ENCODE peak calls at places on chromosome 6, in eight cellular contexts. T is CD8-positive, alpha-beta memory T cell; G is NCI-H1105 treated with DMSO at 0.1 percent for 48 hours; D is memory B cell; J is cardiac fibroblast; A is activated CD8-positive, alpha-beta memory T cell treated with anti-CD3 and anti-CD28 coated beads for 24 hours; L is tibial nerve; U is astrocyte. N is an unnamed sample.

GRCh38 chr6:120304223-120304622 is 954.7 kb upstream of the MAN1A1 start:
- DNase-seq in J (no peak), D (no peak), U (no peak), A (no peak), G (no peak), L (no peak), T (no peak), N (no peak)

GRCh38 chr6:12203001-12203400 is 87.2 kb upstream of the EDN1 start:
- DNase-seq in J (peak), G (no peak), L (no peak), D (no peak), U (peak), A (no peak), T (no peak), N (peak)

GRCh38 chr6:19159087-19159486 is 678.1 kb upstream of the ID4 start:
- DNase-seq in A (no peak), J (peak), T (no peak), L (no peak), D (no peak), G (no peak), U (peak), N (peak)

GRCh38 chr6:36834576-36835293 is 4.5 kb downstream of the CPNE5 start:
- DNase-seq in D (no peak), L (no peak), A (no peak), G (no peak), J (no peak), T (no peak), U (no peak), N (no peak)

GRCh38 chr6:149560736-149561135 is 5.4 kb upstream of the GINM1 start:
- DNase-seq in T (no peak), U (no peak), D (no peak), A (no peak), G (peak), J (no peak), L (no peak), N (peak)

GRCh38 chr6:127860723-127861122 is 40.1 kb downstream of the THEMIS start:
- DNase-seq in L (no peak), A (no peak), J (no peak), G (no peak), T (no peak), D (no peak), U (no peak), N (no peak)

GRCh38 chr6:117615981-117616961 is 14.0 kb upstream of the GOPC start:
- DNase-seq in G (no peak), D (peak), J (no peak), A (peak), U (peak), T (peak), L (no peak), N (peak)

GRCh38 chr6:74208239-74208638 is 512.2 kb downstream of the CD109 start:
- DNase-seq in T (no peak), L (no peak), A (no peak), U (no peak), G (no peak), J (no peak), D (no peak), N (no peak)

GRCh38 chr6:90370493-90370959 is 73.9 kb upstream of the BACH2 start:
- DNase-seq in J (no peak), L (no peak), U (no peak), D (no peak), T (no peak), A (no peak), G (no peak), N (peak)

GRCh38 chr6:165895421-165896165 is 232.6 kb upstream of the PDE10A start:
- DNase-seq in U (no peak), L (no peak), G (no peak), A (no peak), J (no peak), T (no peak), D (no peak), N (no peak)

GRCh38 chr6:126944512-126944911 is 174.0 kb upstream of the RSPO3 start:
- DNase-seq in J (no peak), T (no peak), U (no peak), G (no peak), D (no peak), L (no peak), A (no peak), N (no peak)

N was measured in choroid plexus epithelial cell.